ENCODE peak calls at places on chromosome 4, in eight cellular contexts. One of them, this sample, is unnamed.

GRCh38 chr4:105146286-105147219 is at the start of gene TET2:
- DNase-seq in neural progenitor cell: peak
- DNase-seq in transverse colon: peak
- DNase-seq in cardiac fibroblast: peak
- DNase-seq in heart left ventricle: peak
- DNase-seq in endodermal cell: peak
- DNase-seq in heart right ventricle: peak
- DNase-seq in hepatocyte: peak
- DNase-seq in this sample: peak

GRCh38 chr4:156185514-156185913 is 231.8 kb upstream of the CTSO start:
- DNase-seq in heart right ventricle: no peak
- DNase-seq in hepatocyte: no peak
- DNase-seq in neural progenitor cell: no peak
- DNase-seq in heart left ventricle: no peak
- DNase-seq in endodermal cell: no peak
- DNase-seq in transverse colon: no peak
- DNase-seq in cardiac fibroblast: no peak
- DNase-seq in this sample: no peak

GRCh38 chr4:159779716-159780115 is 676.8 kb downstream of the RAPGEF2 start:
- DNase-seq in endodermal cell: no peak
- DNase-seq in hepatocyte: no peak
- DNase-seq in transverse colon: no peak
- DNase-seq in heart left ventricle: no peak
- DNase-seq in cardiac fibroblast: no peak
- DNase-seq in neural progenitor cell: no peak
- DNase-seq in heart right ventricle: no peak
- DNase-seq in this sample: no peak

GRCh38 chr4:184907216-184907615 is 81.4 kb upstream of the ACSL1 start:
- DNase-seq in cardiac fibroblast: peak
- DNase-seq in heart right ventricle: no peak
- DNase-seq in transverse colon: no peak
- DNase-seq in hepatocyte: no peak
- DNase-seq in endodermal cell: no peak
- DNase-seq in neural progenitor cell: no peak
- DNase-seq in heart left ventricle: no peak
- DNase-seq in this sample: no peak

GRCh38 chr4:1718095-1718850 is 2.9 kb downstream of the TMEM129 start:
- DNase-seq in cardiac fibroblast: no peak
- DNase-seq in neural progenitor cell: no peak
- DNase-seq in transverse colon: no peak
- DNase-seq in endodermal cell: no peak
- DNase-seq in hepatocyte: no peak
- DNase-seq in heart right ventricle: no peak
- DNase-seq in heart left ventricle: no peak
- DNase-seq in this sample: no peak

GRCh38 chr4:81722229-81722900 is 250.7 kb upstream of the RASGEF1B start:
- DNase-seq in transverse colon: peak
- DNase-seq in endodermal cell: no peak
- DNase-seq in neural progenitor cell: peak
- DNase-seq in heart right ventricle: no peak
- DNase-seq in heart left ventricle: no peak
- DNase-seq in cardiac fibroblast: no peak
- DNase-seq in hepatocyte: peak
- DNase-seq in this sample: no peak

GRCh38 chr4:127844605-127845116 is 36.0 kb upstream of the PLK4 start:
- DNase-seq in cardiac fibroblast: no peak
- DNase-seq in hepatocyte: no peak
- DNase-seq in transverse colon: no peak
- DNase-seq in heart left ventricle: no peak
- DNase-seq in neural progenitor cell: no peak
- DNase-seq in endodermal cell: no peak
- DNase-seq in heart right ventricle: no peak
- DNase-seq in this sample: no peak

GRCh38 chr4:67871867-67872266 is 11.9 kb downstream of the TMPRSS11D start:
- DNase-seq in neural progenitor cell: peak
- DNase-seq in hepatocyte: peak
- DNase-seq in transverse colon: no peak
- DNase-seq in endodermal cell: no peak
- DNase-seq in heart right ventricle: no peak
- DNase-seq in cardiac fibroblast: peak
- DNase-seq in heart left ventricle: no peak
- DNase-seq in this sample: peak

GRCh38 chr4:37528161-37528560 is 158.0 kb downstream of the RELL1 start:
- DNase-seq in hepatocyte: peak
- DNase-seq in endodermal cell: no peak
- DNase-seq in heart left ventricle: no peak
- DNase-seq in neural progenitor cell: no peak
- DNase-seq in heart right ventricle: no peak
- DNase-seq in cardiac fibroblast: no peak
- DNase-seq in transverse colon: no peak
- DNase-seq in this sample: no peak

GRCh38 chr4:174919886-174920423 is 1.8 kb downstream of the ADAM29 start:
- DNase-seq in transverse colon: no peak
- DNase-seq in heart left ventricle: no peak
- DNase-seq in endodermal cell: no peak
- DNase-seq in cardiac fibroblast: no peak
- DNase-seq in neural progenitor cell: no peak
- DNase-seq in hepatocyte: no peak
- DNase-seq in heart right ventricle: no peak
- DNase-seq in this sample: no peak

GRCh38 chr4:8582016-8582415 is 1.8 kb downstream of the GPR78 start:
- DNase-seq in transverse colon: no peak
- DNase-seq in neural progenitor cell: no peak
- DNase-seq in heart right ventricle: no peak
- DNase-seq in heart left ventricle: no peak
- DNase-seq in cardiac fibroblast: no peak
- DNase-seq in hepatocyte: no peak
- DNase-seq in endodermal cell: no peak
- DNase-seq in this sample: no peak

GRCh38 chr4:147480891-147481576 is at the start of gene EDNRA:
- DNase-seq in cardiac fibroblast: peak
- DNase-seq in hepatocyte: peak
- DNase-seq in endodermal cell: peak
- DNase-seq in heart left ventricle: peak
- DNase-seq in transverse colon: no peak
- DNase-seq in heart right ventricle: peak
- DNase-seq in neural progenitor cell: peak
- DNase-seq in this sample: no peak
- H3K4me3 ChIP-seq in cardiac fibroblast: peak
- H3K4me3 ChIP-seq in hepatocyte: peak
- H3K4me3 ChIP-seq in endodermal cell: peak
- H3K4me3 ChIP-seq in heart left ventricle: peak
- H3K4me3 ChIP-seq in transverse colon: peak
- H3K4me3 ChIP-seq in heart right ventricle: peak
- H3K4me3 ChIP-seq in neural progenitor cell: peak
- H3K4me3 ChIP-seq in this sample: peak

GRCh38 chr4:578451-579443 is 2.7 kb upstream of the TMEM271 start:
- DNase-seq in cardiac fibroblast: no peak
- DNase-seq in hepatocyte: no peak
- DNase-seq in neural progenitor cell: no peak
- DNase-seq in transverse colon: no peak
- DNase-seq in heart left ventricle: no peak
- DNase-seq in heart right ventricle: no peak
- DNase-seq in endodermal cell: no peak
- DNase-seq in this sample: no peak

GRCh38 chr4:579543-580175 is 3.6 kb upstream of the TMEM271 start:
- DNase-seq in cardiac fibroblast: no peak
- DNase-seq in heart right ventricle: no peak
- DNase-seq in neural progenitor cell: no peak
- DNase-seq in transverse colon: no peak
- DNase-seq in endodermal cell: no peak
- DNase-seq in heart left ventricle: no peak
- DNase-seq in hepatocyte: no peak
- DNase-seq in this sample: no peak

GRCh38 chr4:583820-584219 is 7.7 kb upstream of the TMEM271 start:
- DNase-seq in transverse colon: no peak
- DNase-seq in heart left ventricle: no peak
- DNase-seq in hepatocyte: no peak
- DNase-seq in heart right ventricle: no peak
- DNase-seq in cardiac fibroblast: no peak
- DNase-seq in endodermal cell: no peak
- DNase-seq in neural progenitor cell: no peak
- DNase-seq in this sample: no peak

GRCh38 chr4:581181-581580 is 5.1 kb upstream of the TMEM271 start:
- DNase-seq in hepatocyte: no peak
- DNase-seq in endodermal cell: no peak
- DNase-seq in transverse colon: no peak
- DNase-seq in cardiac fibroblast: no peak
- DNase-seq in neural progenitor cell: no peak
- DNase-seq in heart left ventricle: no peak
- DNase-seq in heart right ventricle: no peak
- DNase-seq in this sample: no peak

GRCh38 chr4:581753-582361 is 5.8 kb upstream of the TMEM271 start:
- DNase-seq in hepatocyte: no peak
- DNase-seq in heart right ventricle: no peak
- DNase-seq in neural progenitor cell: no peak
- DNase-seq in transverse colon: no peak
- DNase-seq in endodermal cell: no peak
- DNase-seq in cardiac fibroblast: no peak
- DNase-seq in heart left ventricle: no peak
- DNase-seq in this sample: no peak
- TF ChIP-seq CTCF in hepatocyte: no peak
- TF ChIP-seq CTCF in heart right ventricle: no peak
- TF ChIP-seq CTCF in neural progenitor cell: no peak
- TF ChIP-seq CTCF in transverse colon: no peak
- TF ChIP-seq CTCF in endodermal cell: no peak
- TF ChIP-seq CTCF in cardiac fibroblast: no peak
- TF ChIP-seq CTCF in heart left ventricle: no peak
- TF ChIP-seq CTCF in this sample: no peak

GRCh38 chr4:118834960-118835895 is 698 bp downstream of the SEC24D start:
- DNase-seq in hepatocyte: peak
- DNase-seq in endodermal cell: peak
- DNase-seq in transverse colon: peak
- DNase-seq in cardiac fibroblast: peak
- DNase-seq in heart left ventricle: peak
- DNase-seq in heart right ventricle: peak
- DNase-seq in neural progenitor cell: peak
- DNase-seq in this sample: peak

GRCh38 chr4:118836763-118837507 is 1.0 kb upstream of the SEC24D start:
- DNase-seq in cardiac fibroblast: no peak
- DNase-seq in neural progenitor cell: no peak
- DNase-seq in endodermal cell: no peak
- DNase-seq in heart left ventricle: no peak
- DNase-seq in hepatocyte: no peak
- DNase-seq in heart right ventricle: no peak
- DNase-seq in transverse colon: no peak
- DNase-seq in this sample: no peak

GRCh38 chr4:118835896-118836762 is at the start of gene SEC24D:
- DNase-seq in neural progenitor cell: peak
- DNase-seq in transverse colon: peak
- DNase-seq in endodermal cell: peak
- DNase-seq in heart right ventricle: peak
- DNase-seq in hepatocyte: peak
- DNase-seq in cardiac fibroblast: peak
- DNase-seq in heart left ventricle: peak
- DNase-seq in this sample: peak

GRCh38 chr4:118833192-118833820 is 2.6 kb downstream of the SEC24D start:
- DNase-seq in endodermal cell: no peak
- DNase-seq in hepatocyte: no peak
- DNase-seq in transverse colon: no peak
- DNase-seq in heart left ventricle: no peak
- DNase-seq in heart right ventricle: no peak
- DNase-seq in neural progenitor cell: no peak
- DNase-seq in cardiac fibroblast: no peak
- DNase-seq in this sample: no peak

DNA sequence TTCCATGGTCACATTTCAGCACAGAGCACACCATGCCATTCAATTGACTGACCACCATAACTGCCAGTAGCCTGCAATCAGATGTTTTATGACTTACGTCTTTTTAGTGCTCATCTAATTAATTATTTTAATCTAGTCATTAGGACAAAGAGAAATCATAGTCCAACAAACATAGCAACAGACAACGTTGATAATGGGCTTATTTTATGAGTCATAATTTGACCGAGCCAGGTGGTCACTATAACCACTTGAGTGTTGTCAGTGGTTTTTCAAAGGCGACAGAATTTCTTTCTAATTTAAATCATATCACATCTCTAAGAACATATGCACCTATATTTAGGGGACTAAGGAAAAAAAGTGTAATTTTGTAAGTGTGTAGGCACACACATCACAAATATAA is 1.9 kb downstream of the SEC24D start:
- DNase-seq in hepatocyte: no peak
- DNase-seq in neural progenitor cell: no peak
- DNase-seq in transverse colon: no peak
- DNase-seq in heart left ventricle: no peak
- DNase-seq in endodermal cell: no peak
- DNase-seq in cardiac fibroblast: no peak
- DNase-seq in heart right ventricle: no peak
- DNase-seq in this sample: no peak
- H3K4me3 ChIP-seq in hepatocyte: peak
- H3K4me3 ChIP-seq in neural progenitor cell: no peak
- H3K4me3 ChIP-seq in transverse colon: no peak
- H3K4me3 ChIP-seq in heart left ventricle: peak
- H3K4me3 ChIP-seq in endodermal cell: peak
- H3K4me3 ChIP-seq in cardiac fibroblast: peak
- H3K4me3 ChIP-seq in heart right ventricle: peak
- H3K4me3 ChIP-seq in this sample: peak

GRCh38 chr4:48686369-48686768 is 93.7 kb downstream of the FRYL start:
- DNase-seq in heart left ventricle: no peak
- DNase-seq in cardiac fibroblast: no peak
- DNase-seq in transverse colon: no peak
- DNase-seq in endodermal cell: no peak
- DNase-seq in hepatocyte: no peak
- DNase-seq in neural progenitor cell: no peak
- DNase-seq in heart right ventricle: no peak
- DNase-seq in this sample: no peak

GRCh38 chr4:48680848-48681568 is 99.1 kb downstream of the FRYL start:
- DNase-seq in transverse colon: no peak
- DNase-seq in neural progenitor cell: no peak
- DNase-seq in hepatocyte: no peak
- DNase-seq in heart right ventricle: no peak
- DNase-seq in cardiac fibroblast: no peak
- DNase-seq in endodermal cell: no peak
- DNase-seq in heart left ventricle: no peak
- DNase-seq in this sample: no peak

GRCh38 chr4:48687313-48687712 is 92.8 kb downstream of the FRYL start:
- DNase-seq in heart left ventricle: no peak
- DNase-seq in heart right ventricle: no peak
- DNase-seq in cardiac fibroblast: no peak
- DNase-seq in hepatocyte: no peak
- DNase-seq in transverse colon: no peak
- DNase-seq in neural progenitor cell: no peak
- DNase-seq in endodermal cell: no peak
- DNase-seq in this sample: no peak

GRCh38 chr4:48683784-48684666 is 96.1 kb downstream of the FRYL start:
- DNase-seq in hepatocyte: no peak
- DNase-seq in endodermal cell: no peak
- DNase-seq in cardiac fibroblast: no peak
- DNase-seq in heart right ventricle: no peak
- DNase-seq in transverse colon: no peak
- DNase-seq in neural progenitor cell: no peak
- DNase-seq in heart left ventricle: no peak
- DNase-seq in this sample: no peak

DNA sequence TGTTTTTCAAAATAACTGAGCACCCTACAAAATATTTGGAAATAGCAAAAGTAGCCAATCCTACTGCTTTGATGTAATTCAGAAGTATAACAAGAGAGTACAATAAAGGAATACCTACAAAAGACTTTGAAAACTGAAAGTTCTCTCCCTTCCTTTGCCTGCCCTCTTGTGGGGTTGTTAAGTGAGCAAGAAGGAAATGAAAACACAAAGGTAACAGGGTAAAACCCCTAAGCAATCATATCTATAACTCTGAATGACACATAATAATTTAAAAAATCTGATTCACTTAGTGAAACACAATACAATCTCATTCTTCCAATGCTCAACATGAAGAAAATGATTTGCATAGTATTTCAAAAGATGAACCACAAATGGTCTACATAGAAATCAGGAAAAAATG is 98.2 kb downstream of the FRYL start:
- DNase-seq in endodermal cell: no peak
- DNase-seq in transverse colon: no peak
- DNase-seq in heart right ventricle: no peak
- DNase-seq in neural progenitor cell: no peak
- DNase-seq in cardiac fibroblast: peak
- DNase-seq in heart left ventricle: no peak
- DNase-seq in hepatocyte: peak
- DNase-seq in this sample: no peak
- TF ChIP-seq CTCF in endodermal cell: peak
- TF ChIP-seq CTCF in transverse colon: peak
- TF ChIP-seq CTCF in heart right ventricle: peak
- TF ChIP-seq CTCF in neural progenitor cell: peak
- TF ChIP-seq CTCF in cardiac fibroblast: peak
- TF ChIP-seq CTCF in heart left ventricle: peak
- TF ChIP-seq CTCF in hepatocyte: peak
- TF ChIP-seq CTCF in this sample: peak